ENCODE peak calls at places on chromosomes 13 and 19, in eight cellular contexts. S, X, U, V, I, N, K and J are unnamed samples.

GRCh38 chr13:110304256-110304655 is 2.7 kb downstream of the COL4A1 start:
- DNase-seq in N (no peak), U (peak), I (no peak), V (no peak), X (no peak), K (peak), S (no peak), J (no peak)

GRCh38 chr13:110348309-110348625 is 41.2 kb downstream of the COL4A2 start:
- DNase-seq in K (no peak), U (no peak), N (no peak), I (no peak), S (no peak), X (no peak), V (no peak), J (no peak)

GRCh38 chr13:59038824-59039223 is 1124.9 kb downstream of the DIAPH3 start:
- DNase-seq in U (peak), S (no peak), I (no peak), K (no peak), X (no peak), N (no peak), V (no peak), J (no peak)

GRCh38 chr19:17473041-17473440 is 2.7 kb downstream of the SLC27A1 start:
- DNase-seq in I (no peak), U (peak), K (no peak), X (no peak), S (no peak), V (no peak), N (no peak), J (no peak)

GRCh38 chr13:20526664-20527063 is 1.0 kb upstream of the CRYL1 start:
- DNase-seq in U (no peak), K (no peak), V (no peak), N (no peak), S (no peak), I (no peak), X (no peak), J (no peak)

GRCh38 chr19:48195106-48195830 is 24.8 kb downstream of the ZSWIM9 start:
- DNase-seq in K (no peak), U (no peak), V (no peak), S (no peak), N (no peak), X (no peak), I (no peak), J (no peak)

GRCh38 chr19:13574933-13575332 is 68.7 kb upstream of the CACNA1A start:
- DNase-seq in I (peak), U (no peak), N (peak), V (no peak), X (no peak), S (no peak), K (peak), J (no peak)

GRCh38 chr19:15126511-15126910 is 19.3 kb downstream of the SYDE1 start:
- DNase-seq in V (no peak), N (no peak), I (no peak), U (no peak), K (no peak), X (no peak), S (no peak), J (no peak)

GRCh38 chr13:26605845-26606244 is 48.4 kb downstream of the WASF3 start:
- DNase-seq in U (no peak), S (no peak), V (no peak), X (no peak), K (peak), I (peak), N (no peak), J (no peak)

GRCh38 chr13:24381539-24382265 is 72.3 kb downstream of the C1QTNF9 start:
- DNase-seq in X (no peak), I (no peak), N (no peak), U (no peak), K (no peak), V (no peak), S (no peak), J (no peak)

GRCh38 chr13:113034451-113035208 is 65.6 kb downstream of the MCF2L start:
- DNase-seq in U (peak), V (peak), K (peak), N (peak), X (peak), S (no peak), I (peak), J (no peak)

GRCh38 chr19:51356159-51356801 is 9.9 kb downstream of the ETFB start:
- DNase-seq in X (no peak), U (no peak), V (no peak), S (no peak), K (no peak), N (no peak), I (no peak), J (no peak)

GRCh38 chr13:44397766-44398223 is 24.2 kb downstream of the SERP2 start:
- DNase-seq in I (peak), N (no peak), V (no peak), S (no peak), X (no peak), U (no peak), K (no peak), J (no peak)

GRCh38 chr13:75368167-75368566 is 113.8 kb downstream of the TBC1D4 start:
- DNase-seq in V (no peak), X (no peak), U (peak), S (no peak), K (no peak), N (no peak), I (no peak), J (no peak)

GRCh38 chr13:21121616-21122015 is 54.7 kb downstream of the SKA3 start:
- DNase-seq in S (no peak), U (no peak), V (no peak), N (no peak), I (no peak), K (no peak), X (no peak), J (no peak)

GRCh38 chr19:49361438-49362047 is 673 bp downstream of the TEAD2 start:
- DNase-seq in K (peak), S (no peak), X (peak), V (peak), N (peak), U (peak), I (peak), J (peak)

GRCh38 chr13:79749556-79749955 is 268.6 kb downstream of the NDFIP2 start:
- DNase-seq in N (no peak), I (no peak), S (no peak), X (no peak), K (no peak), U (no peak), V (no peak), J (no peak)

GRCh38 chr13:21833921-21834320 is 163.0 kb downstream of the FGF9 start:
- DNase-seq in V (no peak), X (no peak), U (no peak), I (no peak), S (no peak), K (no peak), N (no peak), J (no peak)

GRCh38 chr13:45392811-45393210 is 25.4 kb downstream of the SLC25A30 start:
- DNase-seq in K (no peak), X (no peak), N (no peak), S (no peak), U (no peak), V (no peak), I (no peak), J (no peak)

GRCh38 chr13:94305463-94305862 is 174.0 kb downstream of the DCT start:
- DNase-seq in K (no peak), I (no peak), V (no peak), S (no peak), X (no peak), U (peak), N (no peak), J (no peak)

GRCh38 chr19:3443840-3444694 is 36.3 kb downstream of the SMIM24 start:
- DNase-seq in N (peak), K (peak), X (no peak), V (no peak), U (no peak), I (no peak), S (no peak), J (no peak)

GRCh38 chr13:73168993-73169401 is 110.2 kb downstream of the KLF5 start:
- DNase-seq in X (peak), K (no peak), I (no peak), U (peak), S (no peak), N (no peak), V (no peak), J (no peak)

GRCh38 chr13:36094478-36094877 is 36.7 kb downstream of the DCLK1 start:
- DNase-seq in I (no peak), X (no peak), S (no peak), K (no peak), N (no peak), U (no peak), V (no peak), J (no peak)

GRCh38 chr19:42083537-42083936 is 7.6 kb downstream of the ZNF574 start:
- DNase-seq in N (no peak), S (no peak), V (no peak), K (no peak), X (no peak), I (no peak), U (no peak), J (no peak)

DNA sequence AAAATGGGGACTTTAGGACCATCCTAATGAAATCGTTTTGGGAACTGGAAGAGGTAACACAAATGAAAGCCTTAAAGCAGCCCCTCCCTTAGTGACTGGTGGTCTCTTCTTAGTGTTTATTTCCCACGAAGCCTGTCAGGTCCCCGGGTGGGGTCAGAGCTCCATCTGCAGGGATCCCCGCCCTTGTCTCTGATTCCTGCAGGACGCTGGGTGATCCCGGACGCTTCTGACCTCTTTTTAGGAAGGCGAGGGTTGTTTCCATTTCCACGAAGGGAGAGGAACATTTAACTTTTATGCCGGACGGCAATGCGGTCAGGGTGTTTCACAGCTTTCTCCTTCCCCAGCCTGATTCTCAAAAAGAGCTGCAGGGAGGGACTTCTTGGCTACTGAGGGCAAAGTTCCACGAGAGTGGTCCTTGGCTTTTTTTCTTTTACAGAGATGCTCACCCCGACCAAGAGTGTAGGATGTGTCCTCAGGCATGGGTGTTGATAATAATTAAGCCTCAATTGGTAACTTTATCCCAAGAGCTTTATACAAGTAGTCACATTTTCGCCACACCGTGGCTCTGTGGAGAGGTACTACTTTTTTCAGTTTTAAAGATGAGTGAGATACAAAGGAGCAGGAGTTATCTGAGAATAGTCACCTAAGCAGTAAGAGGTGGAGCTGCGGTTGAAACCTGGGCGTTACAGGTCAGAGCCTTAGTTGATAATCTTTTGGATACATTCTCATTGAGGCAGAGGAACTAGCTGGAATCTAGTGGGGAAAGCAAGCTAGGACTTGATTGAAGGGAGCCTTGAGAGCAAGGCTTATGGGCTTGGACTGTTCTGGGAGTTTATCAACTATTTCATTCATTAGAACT is 813 bp downstream of the ZNF284 start:
- DNase-seq in X (peak), I (no peak), K (no peak), V (no peak), U (peak), N (no peak), S (no peak), J (peak)
- TF ChIP-seq CTCF in X (no peak), I (no peak), K (no peak), V (no peak), U (peak), N (no peak), S (no peak), J (no peak)

DNA sequence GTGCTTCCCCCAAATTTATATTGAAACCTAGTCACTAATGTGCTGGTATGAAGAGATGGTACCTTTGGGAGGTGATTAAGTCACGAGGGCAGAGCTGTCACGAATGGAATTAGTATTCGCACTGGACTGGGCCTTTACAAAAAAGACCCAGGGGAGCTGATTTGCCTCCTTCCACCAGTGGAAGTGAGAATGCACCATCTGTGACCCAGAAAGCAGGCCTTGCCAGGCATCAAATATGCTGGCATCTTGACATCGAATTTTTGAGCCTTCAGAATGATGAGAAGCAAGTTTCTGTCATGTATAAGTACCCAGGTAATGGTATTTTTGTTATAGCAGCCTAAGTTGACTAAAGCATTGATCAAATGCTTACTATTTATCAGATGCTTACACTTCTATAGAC is 373.6 kb downstream of the FGF14 start:
- DNase-seq in U (no peak), N (no peak), S (no peak), V (no peak), X (no peak), I (no peak), K (no peak), J (no peak)
- TF ChIP-seq CTCF in U (no peak), N (no peak), S (no peak), V (no peak), X (no peak), I (no peak), K (no peak), J (no peak)

GRCh38 chr19:56660381-56661105 is 11.0 kb downstream of the ZNF835 start:
- DNase-seq in N (no peak), S (no peak), K (no peak), I (no peak), V (peak), X (no peak), U (no peak), J (no peak)
- TF ChIP-seq CTCF in N (no peak), S (no peak), K (peak), I (peak), V (no peak), X (no peak), U (no peak), J (no peak)

GRCh38 chr13:102726430-102726829 is 31.6 kb upstream of the METTL21C start:
- DNase-seq in N (no peak), X (no peak), U (peak), K (no peak), V (no peak), I (no peak), S (no peak), J (peak)
- TF ChIP-seq CTCF in N (no peak), X (no peak), U (peak), K (no peak), V (no peak), I (peak), S (no peak), J (no peak)

GRCh38 chr13:85828094-85828684 is 29.0 kb upstream of the SLITRK6 start:
- DNase-seq in I (peak), K (no peak), X (no peak), U (peak), S (peak), V (no peak), N (no peak), J (peak)
- TF ChIP-seq CTCF in I (peak), K (peak), X (peak), U (peak), S (peak), V (no peak), N (peak), J (peak)

GRCh38 chr19:33401683-33402420 is 28.3 kb downstream of the CEBPG start:
- DNase-seq in K (no peak), V (no peak), I (no peak), X (no peak), N (peak), S (no peak), U (no peak), J (no peak)

GRCh38 chr19:33403221-33403972 is 29.9 kb downstream of the CEBPG start:
- DNase-seq in K (no peak), X (no peak), S (no peak), N (peak), U (no peak), I (no peak), V (peak), J (no peak)

GRCh38 chr19:33400856-33401682 is 27.6 kb downstream of the CEBPG start:
- DNase-seq in S (no peak), N (peak), U (no peak), K (no peak), X (no peak), I (no peak), V (no peak), J (no peak)

GRCh38 chr19:33403973-33404304 is 30.4 kb downstream of the CEBPG start:
- DNase-seq in V (peak), U (no peak), X (no peak), K (no peak), I (no peak), N (no peak), S (no peak), J (no peak)

DNA sequence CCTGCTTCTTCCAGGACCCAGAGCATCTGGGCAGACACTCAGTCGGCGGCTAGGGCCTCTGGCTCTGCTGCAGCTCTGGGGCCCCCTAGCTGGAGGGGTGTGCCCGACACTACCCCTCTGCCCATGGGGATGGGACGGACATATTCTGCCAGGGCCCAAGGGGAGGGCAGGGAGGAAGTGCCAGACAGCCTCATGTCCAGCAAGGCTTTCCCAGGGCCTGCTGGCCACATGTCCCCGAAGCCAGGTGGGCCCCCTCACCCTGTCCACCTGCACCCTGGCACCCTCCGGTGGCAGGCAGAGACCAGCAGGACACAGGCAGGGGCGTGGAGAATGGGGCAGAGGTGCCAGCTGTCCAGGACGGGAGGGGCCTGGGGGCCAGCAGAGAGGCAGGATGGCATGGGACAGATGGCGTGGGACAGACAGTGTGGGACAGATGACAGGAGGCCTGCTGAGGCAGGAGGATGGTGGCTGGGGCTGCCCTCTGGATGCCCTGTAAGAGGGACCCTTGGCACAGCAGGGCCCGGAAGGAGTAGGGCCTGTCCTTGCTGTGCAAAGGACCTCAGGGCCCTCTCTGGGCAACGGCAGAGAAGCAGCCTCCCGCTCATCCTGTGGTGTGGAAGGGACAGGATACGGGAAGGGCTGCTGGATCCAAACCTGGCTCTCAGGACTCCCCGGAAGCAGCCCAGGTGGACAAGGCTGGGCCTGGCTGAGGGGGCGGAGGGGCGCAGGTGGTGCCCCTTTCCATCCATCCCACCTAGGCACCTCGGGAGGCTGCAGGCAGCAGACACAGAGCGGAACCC is 29.1 kb downstream of the CEBPG start:
- DNase-seq in K (no peak), N (peak), X (no peak), S (no peak), U (peak), V (peak), I (no peak), J (no peak)
- TF ChIP-seq CTCF in K (no peak), N (no peak), X (no peak), S (no peak), U (peak), V (no peak), I (peak), J (no peak)

GRCh38 chr19:45403781-45404556 is 900 bp downstream of the PPP1R13L start:
- DNase-seq in S (peak), I (peak), N (peak), U (peak), X (peak), V (peak), K (peak), J (peak)

GRCh38 chr19:45402469-45403070 is 2.3 kb downstream of the PPP1R13L start:
- DNase-seq in U (peak), I (peak), V (peak), X (peak), S (peak), K (peak), N (peak), J (peak)

GRCh38 chr19:45400192-45400591 is 4.7 kb downstream of the PPP1R13L start:
- DNase-seq in N (no peak), U (peak), K (peak), V (no peak), S (no peak), X (no peak), I (no peak), J (no peak)

GRCh38 chr19:45403272-45403671 is 1.6 kb downstream of the PPP1R13L start:
- DNase-seq in S (no peak), K (no peak), I (no peak), V (no peak), U (no peak), X (no peak), N (no peak), J (no peak)

GRCh38 chr19:45401815-45402468 is 2.9 kb downstream of the PPP1R13L start:
- DNase-seq in N (no peak), X (no peak), V (no peak), S (no peak), K (no peak), U (no peak), I (no peak), J (no peak)
- TF ChIP-seq CTCF in N (no peak), X (no peak), V (no peak), S (peak), K (no peak), U (no peak), I (no peak), J (no peak)

DNA sequence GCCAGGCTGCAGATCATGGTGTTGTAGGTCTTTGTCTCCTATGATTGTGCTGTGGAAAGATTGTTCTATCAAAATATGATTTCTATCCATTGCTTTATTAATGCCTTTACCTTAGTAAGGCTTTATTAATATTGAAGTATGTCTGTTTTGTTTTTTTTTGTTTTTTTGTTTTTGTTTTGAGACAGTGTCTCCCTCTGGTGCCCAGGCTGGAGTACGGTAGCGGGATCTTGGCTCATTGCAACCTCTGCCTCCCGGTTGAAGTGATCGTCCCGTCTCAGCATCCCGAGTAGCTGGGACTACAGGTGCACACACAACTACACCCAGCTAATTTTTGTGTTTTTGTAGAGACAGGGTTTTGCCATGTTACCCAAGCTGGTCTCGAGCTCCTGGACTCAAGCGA is 7.7 kb downstream of the IRGC start:
- DNase-seq in V (no peak), K (no peak), N (no peak), X (no peak), U (peak), I (no peak), S (no peak), J (no peak)
- TF ChIP-seq CTCF in V (no peak), K (peak), N (no peak), X (peak), U (peak), I (peak), S (peak), J (no peak)